ENCODE peak calls at places on chromosomes 11 and 22, in four cellular contexts. D is tibial nerve, Q is IMR-90, G is heart left ventricle. O is an unnamed sample. For H3K27me3, the result is how much of the 10 kb centered on the place peaks cover.

GRCh38 chr22:18095101-18095805 is 15.4 kb upstream of the TUBA8 start:
- DNase-seq in G (no peak), D (no peak), Q (peak), O (no peak)

GRCh38 chr11:109023029-109023428 is 358.2 kb downstream of the DDX10 start:
- DNase-seq in Q (no peak), D (no peak), G (no peak), O (no peak)

GRCh38 chr11:46676436-46677158 is 23.8 kb downstream of the ARHGAP1 start:
- DNase-seq in D (no peak), G (peak), Q (no peak), O (no peak)

GRCh38 chr11:33735426-33736147 is 636 bp downstream of the CD59 start:
- DNase-seq in G (no peak), Q (no peak), D (peak), O (no peak)

GRCh38 chr11:61489833-61490585 is 18.5 kb upstream of the LRRC10B start:
- DNase-seq in G (no peak), Q (peak), D (no peak), O (no peak)

GRCh38 chr11:126476256-126476970 is 120.9 kb downstream of the ST3GAL4 start:
- DNase-seq in D (no peak), G (no peak), Q (no peak), O (no peak)

GRCh38 chr11:6237903-6238302 is 986 bp upstream of the CNGA4 start:
- DNase-seq in Q (no peak), G (no peak), D (no peak), O (no peak)

GRCh38 chr22:41746563-41747400 is 47.5 kb downstream of the MEI1 start:
- DNase-seq in G (peak), Q (peak), D (peak), O (peak)

GRCh38 chr11:83836883-83837654 is 550.9 kb upstream of the CCDC90B start:
- DNase-seq in G (peak), Q (peak), D (peak), O (no peak)

GRCh38 chr22:35842954-35843353 is 125.3 kb downstream of the APOL5 start:
- DNase-seq in G (peak), Q (peak), D (no peak), O (no peak)

GRCh38 chr11:110513521-110514450 is 84.0 kb downstream of the FDX1 start:
- DNase-seq in G (no peak), D (no peak), Q (peak), O (no peak)

GRCh38 chr11:118841469-118842222 is 42.0 kb upstream of the CXCR5 start:
- DNase-seq in Q (no peak), D (no peak), G (no peak), O (no peak)

GRCh38 chr11:83583953-83584352 is 297.8 kb upstream of the CCDC90B start:
- DNase-seq in D (no peak), Q (peak), G (no peak), O (no peak)

GRCh38 chr22:28977481-28977971 is 84.1 kb downstream of the C22orf31 start:
- DNase-seq in D (no peak), G (no peak), Q (no peak), O (no peak)

GRCh38 chr11:92130432-92130831 is 94.2 kb upstream of the FAT3 start:
- DNase-seq in D (no peak), G (no peak), Q (peak), O (no peak)

GRCh38 chr11:10639350-10639749 is 54.2 kb downstream of the IRAG1 start:
- DNase-seq in D (no peak), G (no peak), Q (no peak), O (no peak)

GRCh38 chr11:128547946-128548654 is 39.3 kb downstream of the ETS1 start:
- DNase-seq in D (no peak), Q (no peak), G (no peak), O (no peak)

GRCh38 chr11:85694385-85694980 is 8.5 kb upstream of the CCDC89 start:
- DNase-seq in Q (peak), G (no peak), D (no peak), O (no peak)

GRCh38 chr11:128692750-128693578 is 908 bp upstream of the FLI1 start:
- DNase-seq in G (peak), Q (no peak), D (no peak), O (no peak)

GRCh38 chr11:111814567-111814966 is 48.4 kb upstream of the PPP2R1B start:
- DNase-seq in G (no peak), D (no peak), Q (peak), O (no peak)

GRCh38 chr11:81422402-81422801 is 1311.3 kb downstream of the FAM181B start:
- DNase-seq in G (no peak), Q (no peak), D (no peak), O (no peak)

GRCh38 chr11:9176550-9176949 is 85.2 kb upstream of the SCUBE2 start:
- DNase-seq in Q (peak), D (no peak), G (no peak), O (no peak)

GRCh38 chr11:61350336-61350735 is 11.3 kb downstream of the CYB561A3 start:
- DNase-seq in Q (no peak), G (no peak), D (no peak), O (no peak)

GRCh38 chr11:68315581-68315920 is 3.2 kb downstream of the LRP5 start:
- DNase-seq in D (no peak), Q (no peak), G (no peak), O (no peak)

GRCh38 chr11:116035972-116036371 is 531.8 kb upstream of the CADM1 start:
- DNase-seq in D (no peak), G (no peak), Q (no peak), O (no peak)

GRCh38 chr22:46067159-46068111 is 82.9 kb upstream of the PPARA start:
- DNase-seq in G (no peak), Q (no peak), D (no peak), O (peak)

GRCh38 chr11:7514099-7514725 is 413 bp downstream of the PPFIBP2 start:
- DNase-seq in G (peak), D (no peak), Q (no peak), O (no peak)

GRCh38 chr22:38490915-38491314 is 15.2 kb downstream of the DDX17 start:
- DNase-seq in G (peak), D (peak), Q (peak), O (peak)

GRCh38 chr11:17560281-17561110 is 13.4 kb downstream of the OTOG start:
- DNase-seq in G (no peak), D (no peak), Q (no peak), O (no peak)

GRCh38 chr11:131099746-131100145 is 183.5 kb upstream of the SNX19 start:
- DNase-seq in Q (peak), D (no peak), G (no peak), O (no peak)

GRCh38 chr11:84019576-84020194 is 733.5 kb upstream of the CCDC90B start:
- DNase-seq in G (no peak), D (no peak), Q (peak), O (no peak)

GRCh38 chr22:39130892-39131855 is 21.3 kb downstream of the CBX7 start:
- DNase-seq in D (no peak), Q (peak), G (no peak), O (no peak)

GRCh38 chr22:31104869-31105268 is 2.5 kb downstream of the SELENOM start:
- DNase-seq in Q (no peak), G (peak), D (no peak), O (peak)

GRCh38 chr22:43446881-43447280 is 35.1 kb downstream of the MPPED1 start:
- DNase-seq in D (no peak), G (no peak), Q (no peak), O (no peak)

GRCh38 chr22:48545976-48546375 is 1281.7 kb downstream of the BRD1 start:
- DNase-seq in D (no peak), G (no peak), Q (no peak), O (no peak)
- H3K27ac ChIP-seq in D (no peak), G (no peak), Q (no peak), O (no peak)

DNA sequence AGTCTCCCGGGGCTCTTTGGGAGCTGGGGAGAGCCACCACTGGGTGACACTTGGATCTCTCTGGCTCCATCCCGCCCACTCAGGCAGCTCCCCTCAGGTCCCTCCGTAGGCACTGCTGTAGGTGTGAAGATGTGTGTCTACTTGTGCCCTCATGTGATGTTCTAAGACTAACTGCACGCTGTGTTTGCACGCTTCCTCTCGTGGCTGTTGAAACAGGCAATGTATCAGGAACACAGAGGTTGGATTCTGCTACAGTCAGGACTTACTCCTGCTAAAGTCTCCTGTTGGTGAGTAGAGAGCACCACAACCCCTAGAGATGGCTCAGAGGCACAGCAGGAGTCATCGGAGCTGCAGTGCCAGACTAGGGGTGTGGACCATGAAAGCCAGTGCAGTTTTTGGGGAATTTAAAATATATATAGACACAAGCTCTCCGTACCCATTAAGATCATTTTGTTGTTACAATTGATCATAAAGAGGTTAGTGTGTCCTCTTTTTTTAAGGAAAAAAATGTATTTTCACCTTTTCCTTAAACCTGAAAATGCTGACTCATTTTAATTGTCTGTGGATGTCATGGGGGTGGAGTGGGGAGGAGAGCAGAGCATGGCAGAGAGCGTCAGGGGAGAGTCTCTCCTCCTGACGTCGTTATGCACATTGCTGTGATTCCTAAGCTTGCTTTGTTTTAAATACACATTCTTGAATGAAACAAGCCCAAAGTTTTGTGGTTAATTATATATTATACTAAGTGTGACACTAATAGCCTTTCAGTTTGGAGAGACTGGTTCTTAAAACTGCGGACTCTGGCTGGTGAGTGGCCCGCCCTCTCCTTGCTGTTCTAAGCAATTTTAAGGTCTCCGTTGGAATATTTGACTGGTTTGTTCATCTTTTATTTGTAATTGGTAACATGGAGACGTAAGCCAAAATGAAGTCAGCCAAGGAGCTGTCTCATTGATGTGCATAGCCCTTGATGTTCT is 16.2 kb upstream of the CTTN start:
- DNase-seq in Q (peak), G (no peak), D (no peak), O (no peak)
- TF ChIP-seq POLR2A in Q (no peak), G (no peak), D (no peak), O (no peak)

DNA sequence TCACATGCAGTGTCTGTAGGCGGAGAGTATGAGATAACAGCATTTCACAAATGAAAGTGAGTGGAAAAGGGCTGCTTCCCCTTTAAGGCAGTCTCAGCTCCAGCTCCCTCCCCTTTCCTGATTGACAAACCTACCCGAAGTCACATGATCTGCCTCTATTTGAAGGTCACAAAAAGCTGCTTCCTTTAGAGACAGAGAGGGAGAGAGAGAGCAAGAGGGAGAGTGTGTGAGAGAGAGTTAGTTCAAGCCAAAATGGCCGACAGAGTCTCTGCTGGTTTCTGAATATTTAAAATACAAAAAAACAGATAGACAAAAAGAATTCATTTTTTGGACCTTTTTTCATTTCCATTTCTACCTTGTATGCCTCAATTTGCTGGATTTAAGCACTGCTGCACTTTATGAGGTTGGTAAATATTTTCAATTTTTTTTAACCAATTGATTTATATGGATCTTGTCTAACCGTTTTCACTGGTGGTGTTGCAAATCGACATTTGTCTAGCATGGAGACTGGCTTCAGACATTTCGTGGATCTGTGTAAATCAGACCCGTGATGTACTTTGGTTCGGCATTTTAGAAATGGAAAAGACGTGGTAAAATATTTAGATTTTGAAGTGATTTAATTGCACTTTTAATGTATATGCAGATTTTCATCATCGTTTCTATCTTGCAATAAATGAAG is at the start of gene TNRC6B:
- DNase-seq in D (peak), Q (peak), G (peak), O (peak)
- H3K27me3 ChIP-seq in D (under half), Q (under half), G (under half), O (under half)

DNA sequence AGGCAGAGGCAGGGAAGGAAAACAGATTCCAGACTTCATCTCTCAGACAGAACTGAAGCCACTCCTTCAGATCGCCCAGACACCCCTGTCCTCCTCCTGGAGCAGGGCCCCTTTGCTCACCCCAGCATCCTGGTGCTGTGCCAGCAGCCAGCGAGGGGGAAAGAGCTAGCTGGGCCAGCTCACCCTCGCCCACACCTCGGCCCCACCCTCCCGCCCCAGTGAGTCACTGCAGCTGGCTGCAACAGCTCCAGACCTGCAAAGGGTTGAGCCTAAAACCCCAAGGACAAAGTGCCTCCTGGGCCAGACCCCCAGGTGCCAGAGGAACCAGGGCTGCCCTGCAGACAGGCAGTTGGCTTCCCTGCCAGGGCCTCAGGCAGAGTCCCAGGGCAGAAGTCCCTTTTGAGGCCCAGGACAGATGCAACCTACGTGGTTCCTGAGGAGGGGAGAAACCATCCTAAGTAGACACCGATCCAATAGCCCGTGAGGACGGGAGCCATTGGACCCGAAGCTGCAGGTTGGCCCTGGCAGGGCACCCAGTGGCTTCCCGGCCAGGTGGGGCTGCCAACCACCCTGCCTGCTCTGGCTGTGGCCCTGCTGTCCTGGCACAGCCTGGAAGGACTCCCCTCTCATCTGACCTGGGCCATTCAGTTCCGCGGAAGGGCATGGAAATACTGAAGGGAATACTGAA is 7.2 kb downstream of the AHNAK start:
- DNase-seq in Q (peak), G (peak), D (no peak), O (peak)
- H3K27ac ChIP-seq in Q (peak), G (peak), D (peak), O (peak)

DNA sequence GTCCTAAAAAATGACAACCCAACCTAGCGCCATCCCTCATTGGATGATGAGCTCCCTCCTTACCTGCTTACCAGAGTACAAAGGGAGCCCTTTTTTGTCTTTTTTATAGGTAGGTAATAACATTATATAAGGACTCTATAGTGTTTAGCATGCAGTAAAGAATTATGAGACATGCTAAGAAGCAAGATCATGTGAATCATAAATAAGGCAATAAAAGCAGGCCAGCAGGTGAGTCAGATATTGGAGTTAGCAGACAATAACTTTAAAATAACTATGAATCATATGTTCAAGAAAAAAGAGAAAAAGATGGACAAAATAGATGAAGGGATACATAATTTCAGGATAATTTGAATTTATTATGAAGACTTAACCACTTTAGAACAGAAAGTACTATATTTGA is 81.5 kb downstream of the GRK3 start:
- DNase-seq in Q (peak), D (no peak), G (no peak), O (no peak)
- TF ChIP-seq POLR2A in Q (no peak), D (no peak), G (no peak), O (no peak)

GRCh38 chr11:75384438-75385080 is 14.8 kb upstream of the RPS3 start:
- DNase-seq in D (peak), Q (peak), G (peak), O (peak)

GRCh38 chr11:75380716-75381420 is 18.4 kb upstream of the RPS3 start:
- DNase-seq in G (no peak), D (no peak), Q (no peak), O (no peak)

GRCh38 chr11:75376175-75376574 is 23.1 kb upstream of the RPS3 start:
- DNase-seq in Q (no peak), G (no peak), D (no peak), O (no peak)

GRCh38 chr11:75383246-75383645 is 16.1 kb upstream of the RPS3 start:
- DNase-seq in D (no peak), Q (no peak), G (no peak), O (no peak)

GRCh38 chr11:75380245-75380644 is 19.1 kb upstream of the RPS3 start:
- DNase-seq in G (no peak), Q (no peak), D (no peak), O (no peak)
- H3K27me3 ChIP-seq in G (under half), Q (under half), D (under half), O (under half)

GRCh38 chr11:65390099-65390941 is 3.9 kb downstream of the FRMD8 start:
- DNase-seq in D (no peak), Q (no peak), G (no peak), O (no peak)
- H3K27ac ChIP-seq in D (peak), Q (peak), G (peak), O (peak)

GRCh38 chr11:117229411-117229810 is 2.5 kb downstream of the PCSK7 start:
- DNase-seq in Q (no peak), D (no peak), G (no peak), O (no peak)

GRCh38 chr11:117230981-117231636 is 764 bp downstream of the PCSK7 start:
- DNase-seq in Q (no peak), G (no peak), D (no peak), O (no peak)

GRCh38 chr11:117229931-117230285 is 2.0 kb downstream of the PCSK7 start:
- DNase-seq in G (no peak), D (no peak), Q (no peak), O (no peak)

GRCh38 chr11:117231637-117232021 is 244 bp downstream of the PCSK7 start:
- DNase-seq in Q (no peak), G (no peak), D (no peak), O (no peak)

DNA sequence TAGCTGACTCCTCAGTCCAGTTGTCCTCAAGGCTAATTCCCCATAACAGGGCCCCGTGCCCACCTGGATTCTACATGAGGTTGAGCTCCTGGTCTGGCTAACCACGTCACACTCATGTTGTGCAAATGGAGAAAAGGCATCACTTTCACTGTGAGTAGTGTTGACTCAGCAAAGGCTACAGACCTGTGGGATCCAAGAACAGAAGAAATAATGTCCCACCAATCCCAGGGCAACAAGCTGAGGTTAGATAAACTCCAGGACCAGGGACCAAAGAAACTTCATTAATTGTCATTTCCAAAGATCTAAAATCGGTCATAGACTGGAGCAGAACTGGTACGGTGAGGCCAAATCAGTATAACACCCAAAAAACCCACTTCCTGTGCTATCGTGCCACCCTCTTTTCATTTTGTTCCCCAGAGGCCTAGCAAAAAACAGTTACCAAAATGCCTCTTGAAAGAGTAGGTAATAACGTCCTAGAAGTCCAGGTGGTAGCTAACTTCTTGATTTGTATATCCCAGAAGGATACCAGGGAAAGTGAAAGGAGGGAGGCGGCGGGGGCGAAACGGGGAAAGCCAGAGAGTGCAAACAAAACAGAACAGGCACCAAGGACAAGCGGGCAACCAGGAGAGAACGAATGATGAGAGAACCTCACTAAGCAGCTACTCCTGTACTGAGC is 1.4 kb downstream of the PCSK7 start:
- DNase-seq in Q (peak), G (no peak), D (no peak), O (no peak)
- TF ChIP-seq POLR2A in Q (no peak), G (no peak), D (no peak), O (no peak)

O was measured in uterus.